ENCODE peak calls at places on chromosomes 3 and 15, in seven cellular contexts. One of them, this sample, is unnamed.

GRCh38 chr3:11283126-11283478 is 10.9 kb downstream of the ATG7 start:
- DNase-seq in stromal cell of bone marrow: no peak
- DNase-seq in cardiac muscle cell: no peak
- DNase-seq in ureter: no peak
- DNase-seq in H9: no peak
- DNase-seq in GOT3: no peak
- DNase-seq in stimulated activated CD4-positive, alpha-beta T cell treated with anti-CD3 and anti-CD28 coated beads, Interleukin-4, amount 100 ng/mL, for 4 hours: no peak
- DNase-seq in this sample: no peak

GRCh38 chr3:66593978-66594377 is 93.2 kb upstream of the LRIG1 start:
- DNase-seq in stromal cell of bone marrow: peak
- DNase-seq in cardiac muscle cell: no peak
- DNase-seq in ureter: no peak
- DNase-seq in stimulated activated CD4-positive, alpha-beta T cell treated with anti-CD3 and anti-CD28 coated beads, Interleukin-4, amount 100 ng/mL, for 4 hours: no peak
- DNase-seq in GOT3: no peak
- DNase-seq in H9: no peak
- DNase-seq in this sample: no peak

GRCh38 chr3:45987368-45988099 is 8.1 kb downstream of the FYCO1 start:
- DNase-seq in GOT3: no peak
- DNase-seq in stimulated activated CD4-positive, alpha-beta T cell treated with anti-CD3 and anti-CD28 coated beads, Interleukin-4, amount 100 ng/mL, for 4 hours: no peak
- DNase-seq in ureter: no peak
- DNase-seq in H9: no peak
- DNase-seq in cardiac muscle cell: no peak
- DNase-seq in stromal cell of bone marrow: no peak
- DNase-seq in this sample: no peak

GRCh38 chr15:66594344-66594743 is 28.5 kb upstream of the LCTL start:
- DNase-seq in GOT3: no peak
- DNase-seq in H9: no peak
- DNase-seq in stimulated activated CD4-positive, alpha-beta T cell treated with anti-CD3 and anti-CD28 coated beads, Interleukin-4, amount 100 ng/mL, for 4 hours: no peak
- DNase-seq in ureter: no peak
- DNase-seq in stromal cell of bone marrow: no peak
- DNase-seq in cardiac muscle cell: no peak
- DNase-seq in this sample: no peak

GRCh38 chr3:182621435-182622240 is 171.7 kb upstream of the ATP11B start:
- DNase-seq in GOT3: no peak
- DNase-seq in ureter: no peak
- DNase-seq in cardiac muscle cell: peak
- DNase-seq in stromal cell of bone marrow: no peak
- DNase-seq in H9: no peak
- DNase-seq in stimulated activated CD4-positive, alpha-beta T cell treated with anti-CD3 and anti-CD28 coated beads, Interleukin-4, amount 100 ng/mL, for 4 hours: no peak
- DNase-seq in this sample: no peak

GRCh38 chr3:54146383-54147239 is 24.3 kb downstream of the CACNA2D3 start:
- DNase-seq in stimulated activated CD4-positive, alpha-beta T cell treated with anti-CD3 and anti-CD28 coated beads, Interleukin-4, amount 100 ng/mL, for 4 hours: no peak
- DNase-seq in stromal cell of bone marrow: peak
- DNase-seq in GOT3: no peak
- DNase-seq in H9: peak
- DNase-seq in cardiac muscle cell: peak
- DNase-seq in ureter: peak
- DNase-seq in this sample: no peak

GRCh38 chr15:43880406-43881184 is 53.8 kb downstream of the WDR76 start:
- DNase-seq in GOT3: no peak
- DNase-seq in H9: no peak
- DNase-seq in cardiac muscle cell: no peak
- DNase-seq in ureter: no peak
- DNase-seq in stimulated activated CD4-positive, alpha-beta T cell treated with anti-CD3 and anti-CD28 coated beads, Interleukin-4, amount 100 ng/mL, for 4 hours: no peak
- DNase-seq in stromal cell of bone marrow: peak
- DNase-seq in this sample: no peak

GRCh38 chr3:5138214-5138981 is 16.3 kb downstream of the ARL8B start:
- DNase-seq in stimulated activated CD4-positive, alpha-beta T cell treated with anti-CD3 and anti-CD28 coated beads, Interleukin-4, amount 100 ng/mL, for 4 hours: no peak
- DNase-seq in H9: no peak
- DNase-seq in cardiac muscle cell: peak
- DNase-seq in GOT3: no peak
- DNase-seq in stromal cell of bone marrow: no peak
- DNase-seq in ureter: no peak
- DNase-seq in this sample: no peak

GRCh38 chr15:44710236-44711088 is 661 bp downstream of the PATL2 start:
- DNase-seq in H9: no peak
- DNase-seq in stromal cell of bone marrow: peak
- DNase-seq in ureter: no peak
- DNase-seq in cardiac muscle cell: no peak
- DNase-seq in stimulated activated CD4-positive, alpha-beta T cell treated with anti-CD3 and anti-CD28 coated beads, Interleukin-4, amount 100 ng/mL, for 4 hours: no peak
- DNase-seq in GOT3: no peak
- DNase-seq in this sample: peak

GRCh38 chr15:40511093-40511471 is 40.3 kb downstream of the CHST14 start:
- DNase-seq in cardiac muscle cell: no peak
- DNase-seq in H9: no peak
- DNase-seq in GOT3: no peak
- DNase-seq in stimulated activated CD4-positive, alpha-beta T cell treated with anti-CD3 and anti-CD28 coated beads, Interleukin-4, amount 100 ng/mL, for 4 hours: no peak
- DNase-seq in ureter: no peak
- DNase-seq in stromal cell of bone marrow: no peak
- DNase-seq in this sample: no peak

GRCh38 chr3:45034612-45035252 is 8.6 kb downstream of the CLEC3B start:
- DNase-seq in stromal cell of bone marrow: no peak
- DNase-seq in stimulated activated CD4-positive, alpha-beta T cell treated with anti-CD3 and anti-CD28 coated beads, Interleukin-4, amount 100 ng/mL, for 4 hours: no peak
- DNase-seq in ureter: peak
- DNase-seq in H9: no peak
- DNase-seq in GOT3: no peak
- DNase-seq in cardiac muscle cell: no peak
- DNase-seq in this sample: peak

GRCh38 chr15:100266166-100266565 is 75.6 kb downstream of the ADAMTS17 start:
- DNase-seq in stromal cell of bone marrow: no peak
- DNase-seq in GOT3: no peak
- DNase-seq in stimulated activated CD4-positive, alpha-beta T cell treated with anti-CD3 and anti-CD28 coated beads, Interleukin-4, amount 100 ng/mL, for 4 hours: no peak
- DNase-seq in ureter: no peak
- DNase-seq in H9: no peak
- DNase-seq in cardiac muscle cell: no peak
- DNase-seq in this sample: no peak

GRCh38 chr3:85255954-85256353 is 297.2 kb downstream of the CADM2 start:
- DNase-seq in ureter: no peak
- DNase-seq in cardiac muscle cell: no peak
- DNase-seq in H9: no peak
- DNase-seq in stimulated activated CD4-positive, alpha-beta T cell treated with anti-CD3 and anti-CD28 coated beads, Interleukin-4, amount 100 ng/mL, for 4 hours: no peak
- DNase-seq in GOT3: no peak
- DNase-seq in stromal cell of bone marrow: no peak
- DNase-seq in this sample: no peak

GRCh38 chr3:27279153-27279552 is 90.0 kb downstream of the NEK10 start:
- DNase-seq in cardiac muscle cell: peak
- DNase-seq in ureter: no peak
- DNase-seq in stimulated activated CD4-positive, alpha-beta T cell treated with anti-CD3 and anti-CD28 coated beads, Interleukin-4, amount 100 ng/mL, for 4 hours: no peak
- DNase-seq in stromal cell of bone marrow: no peak
- DNase-seq in H9: no peak
- DNase-seq in GOT3: no peak
- DNase-seq in this sample: no peak

GRCh38 chr15:73127302-73127936 is 75.2 kb downstream of the NEO1 start:
- DNase-seq in stimulated activated CD4-positive, alpha-beta T cell treated with anti-CD3 and anti-CD28 coated beads, Interleukin-4, amount 100 ng/mL, for 4 hours: no peak
- DNase-seq in GOT3: no peak
- DNase-seq in cardiac muscle cell: peak
- DNase-seq in ureter: no peak
- DNase-seq in stromal cell of bone marrow: peak
- DNase-seq in H9: peak
- DNase-seq in this sample: no peak

GRCh38 chr3:97481416-97481815 is 283.1 kb upstream of the ARL6 start:
- DNase-seq in ureter: no peak
- DNase-seq in H9: peak
- DNase-seq in cardiac muscle cell: no peak
- DNase-seq in stromal cell of bone marrow: no peak
- DNase-seq in GOT3: no peak
- DNase-seq in stimulated activated CD4-positive, alpha-beta T cell treated with anti-CD3 and anti-CD28 coated beads, Interleukin-4, amount 100 ng/mL, for 4 hours: no peak
- DNase-seq in this sample: no peak

GRCh38 chr3:42486814-42487569 is 15.5 kb upstream of the VIPR1 start:
- DNase-seq in H9: no peak
- DNase-seq in cardiac muscle cell: no peak
- DNase-seq in ureter: peak
- DNase-seq in GOT3: no peak
- DNase-seq in stimulated activated CD4-positive, alpha-beta T cell treated with anti-CD3 and anti-CD28 coated beads, Interleukin-4, amount 100 ng/mL, for 4 hours: no peak
- DNase-seq in stromal cell of bone marrow: no peak
- DNase-seq in this sample: no peak

GRCh38 chr3:183688869-183689268 is 8.7 kb upstream of the YEATS2 start:
- DNase-seq in GOT3: no peak
- DNase-seq in ureter: no peak
- DNase-seq in stromal cell of bone marrow: no peak
- DNase-seq in cardiac muscle cell: no peak
- DNase-seq in stimulated activated CD4-positive, alpha-beta T cell treated with anti-CD3 and anti-CD28 coated beads, Interleukin-4, amount 100 ng/mL, for 4 hours: no peak
- DNase-seq in H9: no peak
- DNase-seq in this sample: no peak

GRCh38 chr3:45906681-45907220 is 20.4 kb downstream of the CCR9 start:
- DNase-seq in cardiac muscle cell: peak
- DNase-seq in GOT3: no peak
- DNase-seq in stimulated activated CD4-positive, alpha-beta T cell treated with anti-CD3 and anti-CD28 coated beads, Interleukin-4, amount 100 ng/mL, for 4 hours: no peak
- DNase-seq in ureter: no peak
- DNase-seq in H9: peak
- DNase-seq in stromal cell of bone marrow: peak
- DNase-seq in this sample: no peak

GRCh38 chr15:81002254-81003022 is 1.7 kb downstream of the TLNRD1 start:
- DNase-seq in stimulated activated CD4-positive, alpha-beta T cell treated with anti-CD3 and anti-CD28 coated beads, Interleukin-4, amount 100 ng/mL, for 4 hours: no peak
- DNase-seq in GOT3: no peak
- DNase-seq in cardiac muscle cell: no peak
- DNase-seq in ureter: no peak
- DNase-seq in stromal cell of bone marrow: no peak
- DNase-seq in H9: peak
- DNase-seq in this sample: no peak

GRCh38 chr3:128422762-128423524 is 43.7 kb downstream of the DNAJB8 start:
- DNase-seq in cardiac muscle cell: no peak
- DNase-seq in ureter: no peak
- DNase-seq in H9: no peak
- DNase-seq in stimulated activated CD4-positive, alpha-beta T cell treated with anti-CD3 and anti-CD28 coated beads, Interleukin-4, amount 100 ng/mL, for 4 hours: no peak
- DNase-seq in stromal cell of bone marrow: no peak
- DNase-seq in GOT3: no peak
- DNase-seq in this sample: no peak

This sample was measured in stimulated activated naive CD4-positive, alpha-beta T cell treated with Interleukin-2 at 50 U/mL for 16 hours.